ENCODE peak calls at places on chromosomes 3 and 15, in eight cellular contexts. D is tibial nerve, W is HL-60, C is caudate nucleus, R is adrenal gland, F is HCT116, Q is OCI-LY7, S is spleen. U is an unnamed sample.

GRCh38 chr3:100299031-100299430 is 35.5 kb upstream of the NIT2 start:
- DNase-seq in C (no peak), S (no peak), F (no peak), Q (no peak), W (no peak), R (no peak), D (no peak), U (no peak)

GRCh38 chr3:177106594-177106993 is 90.7 kb downstream of the TBL1XR1 start:
- DNase-seq in S (no peak), F (no peak), C (no peak), Q (no peak), W (no peak), R (no peak), D (no peak), U (no peak)

GRCh38 chr3:127354761-127355160 is 66.9 kb upstream of the PRR20G start:
- DNase-seq in D (no peak), Q (no peak), F (no peak), W (no peak), C (no peak), S (no peak), R (no peak), U (no peak)

GRCh38 chr3:5054098-5054497 is 68.0 kb upstream of the ARL8B start:
- DNase-seq in Q (no peak), D (no peak), C (no peak), F (no peak), W (peak), R (peak), S (no peak), U (no peak)

GRCh38 chr3:38128303-38128655 is 8.6 kb downstream of the ACAA1 start:
- DNase-seq in C (no peak), F (no peak), Q (no peak), R (no peak), D (no peak), W (no peak), S (no peak), U (no peak)

GRCh38 chr15:67076147-67076843 is 10.9 kb downstream of the SMAD3 start:
- DNase-seq in C (no peak), F (peak), S (no peak), D (no peak), R (peak), Q (peak), W (no peak), U (no peak)

GRCh38 chr3:78721771-78722543 is 1045.8 kb downstream of the ROBO1 start:
- DNase-seq in C (no peak), W (no peak), R (no peak), Q (no peak), D (no peak), F (no peak), S (no peak), U (no peak)

GRCh38 chr3:146498002-146498736 is 28.8 kb upstream of the PLSCR2 start:
- DNase-seq in W (no peak), S (no peak), R (no peak), F (no peak), Q (no peak), C (no peak), D (no peak), U (no peak)

GRCh38 chr15:31869640-31870335 is 160.5 kb upstream of the CHRNA7 start:
- DNase-seq in S (peak), F (no peak), Q (no peak), D (no peak), W (no peak), R (peak), C (peak), U (no peak)

GRCh38 chr3:13072239-13073041 is 789 bp downstream of the IQSEC1 start:
- DNase-seq in S (peak), C (peak), Q (peak), D (no peak), W (no peak), R (no peak), F (no peak), U (no peak)

GRCh38 chr15:58179741-58180381 is 41.7 kb downstream of the AQP9 start:
- DNase-seq in R (no peak), F (no peak), S (no peak), C (no peak), D (no peak), W (no peak), Q (no peak), U (no peak)

GRCh38 chr3:36696799-36697198 is 67.6 kb downstream of the DCLK3 start:
- DNase-seq in D (no peak), R (no peak), W (no peak), S (no peak), C (no peak), Q (no peak), F (no peak), U (no peak)

GRCh38 chr3:75983609-75984290 is 198.4 kb upstream of the ZNF717 start:
- DNase-seq in Q (no peak), R (no peak), C (no peak), S (no peak), D (no peak), F (no peak), W (no peak), U (no peak)

GRCh38 chr3:71955549-71956373 is 170.8 kb upstream of the PROK2 start:
- DNase-seq in C (peak), S (no peak), Q (peak), F (peak), R (peak), W (no peak), D (peak), U (no peak)

GRCh38 chr3:191528589-191528988 is 67.6 kb downstream of the PYDC2 start:
- DNase-seq in D (no peak), Q (no peak), F (no peak), S (no peak), C (no peak), R (no peak), W (no peak), U (no peak)

GRCh38 chr3:124132813-124133212 is 140.9 kb upstream of the ROPN1 start:
- DNase-seq in R (no peak), W (no peak), C (no peak), D (no peak), S (no peak), F (no peak), Q (no peak), U (no peak)

GRCh38 chr3:160999268-160999667 is 105.9 kb downstream of the B3GALNT1 start:
- DNase-seq in Q (peak), F (no peak), D (no peak), W (no peak), R (no peak), C (no peak), S (no peak), U (no peak)

GRCh38 chr15:61794881-61795280 is 265.4 kb downstream of the VPS13C start:
- DNase-seq in C (no peak), Q (no peak), S (no peak), R (no peak), D (no peak), W (no peak), F (no peak), U (no peak)

GRCh38 chr3:51337666-51338065 is 47.4 kb upstream of the MANF start:
- DNase-seq in S (no peak), Q (no peak), D (no peak), W (no peak), F (no peak), C (no peak), R (no peak), U (no peak)

GRCh38 chr3:44989636-44990373 is 13.8 kb downstream of the EXOSC7 start:
- DNase-seq in R (peak), C (no peak), D (no peak), Q (no peak), F (no peak), W (no peak), S (no peak), U (no peak)

GRCh38 chr15:73575636-73576247 is 57.4 kb downstream of the NPTN start:
- DNase-seq in S (no peak), W (no peak), R (peak), F (no peak), D (no peak), Q (no peak), C (no peak), U (no peak)

GRCh38 chr3:129650256-129650872 is 43.9 kb upstream of the PLXND1 start:
- DNase-seq in F (peak), W (no peak), Q (peak), S (no peak), R (peak), D (peak), C (peak), U (peak)

GRCh38 chr15:96735621-96736020 is 405.1 kb downstream of the NR2F2 start:
- DNase-seq in R (no peak), F (no peak), Q (no peak), W (no peak), C (no peak), S (no peak), D (no peak), U (no peak)

GRCh38 chr3:115876860-115877646 is 253.7 kb downstream of the GAP43 start:
- DNase-seq in C (no peak), S (no peak), F (no peak), W (no peak), Q (no peak), R (no peak), D (no peak), U (no peak)

GRCh38 chr3:127066635-127067034 is 83.7 kb downstream of the PLXNA1 start:
- DNase-seq in D (no peak), F (no peak), S (no peak), C (no peak), Q (no peak), W (no peak), R (no peak), U (no peak)

GRCh38 chr15:73330206-73331051 is 38.3 kb downstream of the HCN4 start:
- DNase-seq in W (no peak), S (peak), Q (no peak), R (no peak), D (no peak), C (no peak), F (no peak), U (no peak)

GRCh38 chr3:171320721-171321120 is 139.5 kb downstream of the TNIK start:
- DNase-seq in S (no peak), R (no peak), Q (no peak), C (no peak), F (no peak), D (no peak), W (no peak), U (no peak)

GRCh38 chr3:194095464-194095863 is 40.5 kb upstream of the HES1 start:
- DNase-seq in R (peak), S (peak), W (no peak), Q (peak), F (no peak), D (no peak), C (no peak), U (no peak)

GRCh38 chr3:132730891-132731580 is 8.8 kb upstream of the NPHP3 start:
- DNase-seq in F (no peak), R (peak), S (no peak), C (no peak), Q (peak), W (no peak), D (no peak), U (no peak)

GRCh38 chr3:98972720-98973119 is 71.2 kb upstream of the DCBLD2 start:
- DNase-seq in S (no peak), F (no peak), W (no peak), D (no peak), Q (no peak), R (no peak), C (no peak), U (no peak)

GRCh38 chr3:128681277-128681829 is 30.7 kb upstream of the RPN1 start:
- DNase-seq in D (no peak), C (no peak), S (no peak), F (no peak), W (peak), Q (no peak), R (no peak), U (no peak)

GRCh38 chr15:95174880-95175279 is 943.5 kb downstream of the MCTP2 start:
- DNase-seq in Q (no peak), S (no peak), C (no peak), R (no peak), D (no peak), W (no peak), F (no peak), U (no peak)

GRCh38 chr15:66822106-66822505 is 120.1 kb downstream of the SMAD6 start:
- DNase-seq in R (no peak), W (no peak), D (no peak), S (no peak), Q (no peak), F (no peak), C (no peak), U (no peak)

GRCh38 chr15:86082619-86083377 is 3.1 kb downstream of the AGBL1 start:
- DNase-seq in C (no peak), S (no peak), D (no peak), Q (no peak), W (no peak), F (no peak), R (no peak), U (no peak)

GRCh38 chr3:9676780-9677179 is 26.9 kb upstream of the CPNE9 start:
- DNase-seq in C (no peak), Q (no peak), D (no peak), F (no peak), R (no peak), S (no peak), W (no peak), U (no peak)

GRCh38 chr15:35514759-35515158 is 31.2 kb downstream of the DPH6 start:
- DNase-seq in F (no peak), D (no peak), Q (no peak), S (no peak), W (no peak), C (no peak), R (no peak), U (no peak)

DNA sequence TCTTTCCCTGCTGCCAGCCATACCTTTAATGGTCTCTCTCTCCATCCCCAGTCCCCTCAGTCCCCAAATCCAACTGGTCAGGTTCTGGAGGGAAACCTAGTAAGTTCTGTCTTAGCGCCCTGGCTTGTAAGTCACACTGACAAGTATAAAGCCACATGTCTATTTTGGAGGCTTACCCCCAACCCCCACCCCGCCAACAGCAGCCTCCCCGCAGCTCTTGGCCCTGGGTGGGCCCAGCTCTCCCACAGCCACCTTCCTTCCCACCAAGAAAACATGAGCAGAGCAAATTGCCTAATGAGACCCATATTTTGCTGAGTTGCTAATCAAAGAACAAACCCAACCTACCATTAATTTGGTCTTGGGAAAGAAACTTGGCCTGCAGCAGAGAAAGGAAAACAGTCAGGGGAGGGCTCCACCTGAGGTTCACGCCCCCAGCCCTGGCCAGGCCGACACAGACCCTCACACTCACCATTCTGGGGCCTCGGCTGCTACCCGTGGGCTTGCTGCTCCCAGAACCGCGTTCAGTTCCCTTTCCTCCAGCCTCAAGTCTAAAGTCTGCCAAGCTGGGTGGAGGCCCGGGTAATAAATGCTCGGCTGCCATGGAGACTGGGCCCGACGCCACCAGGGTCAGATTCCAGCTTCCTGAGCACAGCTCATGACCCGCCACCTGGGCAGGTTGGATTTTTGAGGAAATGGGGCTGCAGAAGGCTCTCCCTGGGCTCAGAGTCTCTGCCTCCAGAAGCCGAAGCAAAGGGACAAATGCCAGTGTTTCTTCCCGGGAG is at the start of gene CALML4:
- DNase-seq in D (peak), W (no peak), S (no peak), C (peak), R (peak), F (no peak), Q (no peak), U (no peak)
- H3K27ac ChIP-seq in D (peak), W (peak), S (no peak), C (no peak), R (peak), F (no peak), Q (no peak), U (no peak)

DNA sequence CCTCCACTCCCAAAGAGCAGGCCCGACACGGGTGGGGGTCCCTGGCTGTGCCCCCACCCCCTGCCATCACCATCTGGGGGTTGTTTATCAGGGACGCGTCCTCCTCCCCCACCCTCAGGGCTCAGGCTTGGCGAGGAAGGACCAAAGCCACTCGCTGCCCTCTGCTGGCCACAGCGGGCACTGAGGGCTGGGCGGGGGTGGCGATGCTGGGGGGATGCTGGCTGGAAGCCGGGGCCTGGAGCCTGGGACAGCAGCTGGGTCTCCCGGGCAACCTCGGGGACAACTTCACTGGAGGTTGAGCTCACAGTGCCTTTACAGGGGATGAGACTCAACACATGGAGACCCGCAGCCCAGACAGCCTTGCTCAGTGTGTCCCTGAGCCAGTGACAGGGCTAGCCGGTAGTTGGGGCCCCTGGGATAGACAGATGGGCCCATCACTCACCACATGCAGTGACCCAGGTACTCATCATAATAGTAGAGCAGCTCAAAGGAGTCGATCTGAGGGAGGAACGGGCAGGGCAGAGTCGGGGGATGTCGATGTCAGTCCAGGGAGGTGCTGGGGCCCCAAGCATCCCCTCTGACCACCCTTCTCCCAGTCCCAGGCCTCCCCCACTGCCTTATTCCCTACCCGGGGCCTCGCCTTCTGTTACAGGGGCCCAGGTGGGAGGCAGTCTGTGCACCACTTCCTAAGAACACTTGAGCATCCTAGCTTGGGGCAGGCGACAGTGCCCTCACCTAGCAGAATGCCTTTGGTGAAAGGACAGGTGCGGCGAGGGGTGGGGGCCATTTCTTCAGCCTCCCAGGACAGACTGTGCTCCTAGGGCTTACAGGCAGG is 5.9 kb upstream of the CALML4 start:
- DNase-seq in R (peak), C (peak), W (no peak), F (no peak), D (peak), S (peak), Q (peak), U (peak)
- H3K27ac ChIP-seq in R (no peak), C (peak), W (no peak), F (no peak), D (peak), S (no peak), Q (peak), U (no peak)

DNA sequence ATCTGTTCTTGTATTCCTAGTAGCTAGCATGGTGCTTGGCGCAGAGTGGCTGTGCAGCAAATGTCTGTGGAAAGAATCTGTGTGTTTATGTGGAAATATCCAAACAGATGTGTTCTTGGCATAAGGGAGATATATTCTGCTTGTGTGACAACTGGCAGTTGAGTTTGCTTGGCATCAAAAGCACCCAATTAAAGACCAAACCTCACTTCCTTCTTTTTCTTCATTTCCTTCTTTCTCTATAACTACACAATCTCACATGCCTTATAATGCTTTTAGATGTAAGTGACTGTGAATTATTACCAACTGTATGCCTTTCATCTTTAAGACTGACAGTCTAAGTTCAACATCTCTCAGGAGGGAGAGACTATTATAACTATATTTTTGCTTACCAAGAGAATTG is 296.5 kb downstream of the SLC9A9 start:
- DNase-seq in D (no peak), W (no peak), Q (no peak), R (no peak), F (no peak), C (no peak), S (no peak), U (no peak)
- H3K27ac ChIP-seq in D (no peak), W (no peak), Q (no peak), R (no peak), F (no peak), C (no peak), S (no peak), U (no peak)

DNA sequence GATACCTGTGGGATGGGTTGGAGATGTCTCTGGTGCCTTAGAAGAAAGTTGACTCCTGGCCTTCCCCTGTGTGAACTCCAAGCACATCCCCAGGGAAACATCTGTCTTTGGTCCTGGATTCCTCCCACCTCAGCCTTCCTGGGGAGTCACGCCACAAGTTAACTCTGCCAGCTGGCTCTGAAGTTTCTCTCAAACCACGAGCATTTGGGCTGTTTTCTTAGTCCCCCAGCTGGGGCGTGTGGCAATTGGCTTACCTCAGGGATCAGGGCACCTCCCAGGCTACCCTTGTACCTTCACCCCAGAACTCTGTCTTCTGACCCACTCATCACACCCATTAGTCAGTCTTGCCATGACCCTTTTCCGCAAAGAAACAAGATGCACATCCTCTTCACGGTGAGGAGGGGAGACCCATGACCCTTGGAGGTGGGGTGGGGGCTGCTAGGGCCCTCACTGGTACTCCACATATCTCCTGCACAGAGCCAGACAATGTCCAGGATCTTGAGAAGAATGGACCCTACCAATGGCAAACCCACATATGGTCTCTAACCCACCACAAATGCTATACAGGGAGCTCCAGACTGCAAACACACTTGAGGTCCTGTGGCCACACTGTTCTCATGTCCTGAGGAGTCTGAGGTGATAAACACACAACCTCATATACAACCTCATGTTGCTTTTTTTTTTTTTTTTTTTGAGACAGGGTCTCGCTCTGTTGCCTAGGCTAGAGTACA is 3.9 kb downstream of the NEIL1 start:
- DNase-seq in F (no peak), R (no peak), W (no peak), D (no peak), C (no peak), S (no peak), Q (no peak), U (no peak)
- H3K27ac ChIP-seq in F (no peak), R (no peak), W (no peak), D (no peak), C (no peak), S (no peak), Q (peak), U (peak)

DNA sequence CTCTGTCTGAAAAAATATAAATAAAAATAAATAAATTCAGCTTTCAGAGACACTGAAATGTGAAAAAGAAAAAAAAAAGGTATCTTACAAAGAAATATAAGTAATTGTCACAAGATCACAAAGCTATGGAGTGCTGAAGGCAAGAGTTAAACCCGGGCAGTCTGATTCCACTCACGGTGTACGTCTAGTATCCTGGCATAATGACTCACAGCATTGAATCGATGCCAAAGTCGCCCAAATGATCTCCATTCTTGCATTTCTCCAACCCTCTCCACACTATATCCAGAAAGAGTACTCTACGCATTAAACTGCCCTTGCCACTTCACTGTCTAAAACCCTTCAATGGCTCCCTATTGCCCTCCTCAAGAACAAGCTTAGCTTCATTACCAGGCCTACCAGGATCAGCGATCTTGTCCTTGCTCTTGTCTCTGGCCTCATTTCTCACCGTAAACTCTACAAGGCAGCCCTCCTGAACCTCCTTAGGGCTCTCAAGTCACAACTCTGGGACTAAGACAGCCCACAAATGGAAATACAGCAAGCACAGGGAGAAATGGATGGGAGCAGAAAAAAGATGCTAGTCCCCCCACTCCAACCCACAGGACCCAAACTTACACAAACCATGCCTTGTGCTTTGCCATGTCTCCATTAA is 7.7 kb downstream of the SUCLG2 start:
- DNase-seq in S (no peak), W (no peak), Q (no peak), R (peak), D (no peak), C (no peak), F (no peak), U (no peak)
- H3K27ac ChIP-seq in S (no peak), W (no peak), Q (no peak), R (no peak), D (no peak), C (no peak), F (no peak), U (no peak)